ENCODE peak calls at places on chromosomes 4 and X, in six cellular contexts. F is GM23248, R is GM23338, Y is HepG2, Q is IMR-90, K is mammary epithelial cell. O is an unnamed sample.

GRCh38 chrX:148376342-148376741 is 124.1 kb upstream of the AFF2 start:
- DNase-seq in Y (no peak), K (no peak), F (no peak), Q (no peak), R (no peak), O (no peak)

GRCh38 chr4:2869659-2870058 is 26.0 kb downstream of the ADD1 start:
- DNase-seq in F (no peak), K (no peak), Q (no peak), R (no peak), Y (no peak), O (no peak)

GRCh38 chr4:123478859-123479345 is 82.3 kb downstream of the SPRY1 start:
- DNase-seq in F (no peak), R (no peak), Q (peak; percentile 49), K (peak; percentile 77), Y (peak; percentile 100), O (no peak)

GRCh38 chrX:71367396-71367795 is 1.2 kb downstream of the TAF1 start:
- DNase-seq in F (peak; percentile 20), R (no peak), Y (no peak), Q (no peak), K (no peak), O (no peak)

GRCh38 chr4:120286813-120287212 is 220.2 kb upstream of the MAD2L1 start:
- DNase-seq in Y (no peak), K (no peak), R (peak; percentile 40), Q (no peak), F (peak; percentile 5), O (no peak)

GRCh38 chrX:135543924-135544323 is 23.5 kb downstream of the INTS6L start:
- DNase-seq in F (no peak), Q (no peak), K (no peak), R (peak; percentile 73), Y (no peak), O (peak; percentile 73)

GRCh38 chrX:2484721-2485459 is 15.9 kb downstream of the DHRSX start:
- DNase-seq in Y (no peak), R (peak; percentile 56), K (no peak), F (peak; percentile 76), Q (peak; percentile 54), O (no peak)

GRCh38 chrX:71659342-71659741 is 8.0 kb upstream of the LOC101059915 start:
- DNase-seq in K (no peak), F (no peak), Y (no peak), R (no peak), Q (no peak), O (no peak)

GRCh38 chr4:52592287-52592686 is 66.8 kb downstream of the USP46 start:
- DNase-seq in Q (no peak), Y (no peak), F (peak; percentile 12), K (no peak), R (no peak), O (no peak)

GRCh38 chrX:139692908-139693307 is 15.1 kb downstream of the MCF2 start:
- DNase-seq in Y (no peak), K (no peak), F (peak; percentile 3), Q (no peak), R (no peak), O (no peak)

GRCh38 chr4:26877946-26878345 is 17.3 kb downstream of the STIM2 start:
- DNase-seq in R (no peak), Q (no peak), Y (no peak), K (no peak), F (no peak), O (no peak)

GRCh38 chr4:115165503-115165902 is 52.1 kb upstream of the NDST4 start:
- DNase-seq in Q (no peak), K (peak; percentile 1), R (no peak), F (peak; percentile 35), Y (no peak), O (no peak)

GRCh38 chrX:40278340-40279090 is 180.8 kb upstream of the BCOR start:
- DNase-seq in K (no peak), Q (no peak), F (no peak), R (no peak), Y (no peak), O (no peak)

DNA sequence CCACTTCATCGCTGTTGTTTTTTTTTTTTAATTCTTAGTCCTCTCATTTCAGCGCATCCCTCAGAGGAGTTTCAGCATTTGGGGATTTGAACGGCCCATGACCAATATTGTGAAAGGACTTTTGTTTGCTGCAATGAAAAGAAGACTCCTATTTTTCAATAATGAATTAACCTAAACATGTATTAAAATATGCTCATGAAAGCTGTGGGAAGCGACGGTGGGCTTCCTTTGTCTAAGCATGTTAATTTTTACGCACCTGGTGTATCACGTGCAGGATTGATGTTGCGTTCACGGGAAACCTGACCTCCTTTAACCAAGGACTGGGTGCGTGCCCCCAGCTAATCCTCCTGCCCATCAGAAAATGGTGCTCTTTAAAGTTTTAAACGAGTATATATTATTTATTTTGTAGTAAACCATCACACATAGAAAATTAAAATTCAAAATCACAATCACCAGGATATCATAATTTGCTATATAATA is 570 bp upstream of the CCDC110 start:
- DNase-seq in Q (no peak), R (no peak), Y (no peak), F (no peak), K (no peak), O (peak; percentile 42)
- H3K4me2 ChIP-seq in Q (peak overlapping the region; percentile 92), R (peak overlapping the region; percentile 84), Y (peak overlapping the region; percentile 93), F (peak overlapping the region; percentile 79), K (peak overlapping the region; percentile 99), O (peak overlapping the region; percentile 76)

GRCh38 chrX:137353404-137353803 is 212.5 kb upstream of the ZIC3 start:
- DNase-seq in K (no peak), R (no peak), Y (no peak), Q (no peak), F (no peak), O (no peak)
- H3K27me3 ChIP-seq in K (no peaks in the 10 kb centered on the region), R (no peaks in the 10 kb centered on the region), Y (no peaks in the 10 kb centered on the region), Q (no peaks in the 10 kb centered on the region), F (no peaks in the 10 kb centered on the region), O (no peaks in the 10 kb centered on the region)

GRCh38 chr4:87058272-87059073 is 123.7 kb downstream of the AFF1 start:
- DNase-seq in K (peak; percentile 68), F (peak; percentile 51), Y (no peak), Q (no peak), R (peak; percentile 47), O (no peak)

GRCh38 chr4:87055340-87055739 is 120.5 kb downstream of the AFF1 start:
- DNase-seq in F (no peak), Y (no peak), K (no peak), Q (no peak), R (no peak), O (no peak)

GRCh38 chr4:87054900-87055299 is 120.1 kb downstream of the AFF1 start:
- DNase-seq in Q (no peak), R (no peak), Y (no peak), K (no peak), F (no peak), O (no peak)

GRCh38 chr4:87057835-87058234 is 123.0 kb downstream of the AFF1 start:
- DNase-seq in K (no peak), Y (no peak), Q (peak; percentile 65), F (no peak), R (no peak), O (no peak)

DNA sequence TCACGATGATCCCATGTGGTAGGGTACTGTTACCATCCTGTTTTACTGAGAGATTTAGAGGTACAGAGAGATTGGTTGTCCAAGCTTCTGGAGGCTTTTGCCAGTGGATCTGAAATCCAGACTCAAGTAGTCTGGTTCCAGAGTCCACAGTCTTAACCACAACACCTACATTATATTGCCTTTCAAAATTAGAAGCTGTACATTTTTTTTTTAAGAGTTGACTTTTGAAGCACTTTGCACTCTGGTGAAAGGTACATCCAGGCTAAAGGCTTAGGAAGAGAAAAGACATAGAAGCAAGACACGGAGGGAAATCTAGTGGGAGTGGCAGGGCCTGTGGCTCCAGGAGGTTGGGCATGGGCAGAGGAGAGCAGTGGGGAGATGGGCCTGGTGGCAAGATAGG is 122.1 kb downstream of the AFF1 start:
- DNase-seq in Q (no peak), Y (no peak), F (no peak), K (no peak), R (no peak), O (no peak)
- H4K20me1 ChIP-seq in Q (peaks cover 35% of the 10 kb centered on the region), Y (no peaks in the 10 kb centered on the region), F (peaks cover 6% of the 10 kb centered on the region), K (no peaks in the 10 kb centered on the region), R (peaks cover 12% of the 10 kb centered on the region), O (peaks cover 3% of the 10 kb centered on the region)

DNA sequence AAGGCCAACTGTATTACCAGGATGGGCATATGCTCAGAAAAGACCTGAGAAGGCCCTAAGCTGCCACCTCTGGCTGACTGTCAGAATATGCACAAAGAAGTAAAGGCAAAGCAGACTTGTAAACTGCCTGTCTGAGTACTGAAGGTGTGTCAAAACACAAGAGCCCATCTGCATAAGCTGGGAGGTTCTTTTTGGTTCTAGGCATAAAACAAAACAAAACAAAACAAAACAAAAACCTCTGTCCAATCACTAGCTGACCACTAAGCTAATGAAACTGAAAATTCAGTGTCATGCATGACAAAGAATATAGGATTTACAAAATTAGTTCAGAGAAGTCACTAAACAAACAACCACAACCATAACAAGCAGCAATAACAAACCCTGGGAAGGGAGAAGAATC is 20.6 kb downstream of the SH3D19 start:
- DNase-seq in Y (no peak), F (no peak), Q (no peak), K (peak; percentile 61), R (peak; percentile 29), O (no peak)
- H3K4me2 ChIP-seq in Y (no peak overlapping the region), F (no peak overlapping the region), Q (no peak overlapping the region), K (no peak overlapping the region), R (no peak overlapping the region), O (no peak overlapping the region)

DNA sequence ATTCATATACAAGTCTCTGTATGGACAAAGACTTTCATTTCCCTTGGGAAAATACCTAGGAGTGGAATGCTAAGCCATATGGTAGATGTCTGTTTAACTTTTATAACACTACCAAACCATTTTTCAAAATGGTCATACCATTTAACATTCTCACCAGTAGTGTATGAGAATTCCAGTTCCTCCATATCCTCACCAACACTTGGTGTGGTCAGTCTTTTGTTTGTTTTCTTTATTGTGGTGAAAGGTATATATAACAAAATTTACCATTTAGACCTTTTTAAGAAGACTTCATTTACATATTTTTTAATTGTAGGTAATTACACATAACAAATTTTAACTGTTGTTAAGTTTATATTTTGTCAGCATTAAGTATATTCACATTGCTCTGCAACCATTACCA is 12.7 kb upstream of the APLN start:
- DNase-seq in R (no peak), Q (no peak), K (no peak), F (no peak), Y (no peak), O (no peak)
- H3K27me3 ChIP-seq in R (no peaks in the 10 kb centered on the region), Q (no peaks in the 10 kb centered on the region), K (no peaks in the 10 kb centered on the region), F (no peaks in the 10 kb centered on the region), Y (no peaks in the 10 kb centered on the region), O (no peaks in the 10 kb centered on the region)

GRCh38 chrX:20263474-20263873 is 3.2 kb downstream of the RPS6KA3 start:
- DNase-seq in F (peak; percentile 43), R (no peak), K (peak; percentile 32), Q (peak; percentile 61), Y (no peak), O (peak; percentile 40)
- H4K20me1 ChIP-seq in F (no peaks in the 10 kb centered on the region), R (peaks cover 7% of the 10 kb centered on the region), K (no peaks in the 10 kb centered on the region), Q (peaks cover 27% of the 10 kb centered on the region), Y (peaks cover 20% of the 10 kb centered on the region), O (peaks cover 3% of the 10 kb centered on the region)